ENCODE peak calls at places on chromosomes 1 and 21, in six cellular contexts. G is effector CD8-positive, alpha-beta T cell; L is Right ventricle myocardium inferior; K is HFFc6; H is PC-9; R is NCI-H1105. Z is an unnamed sample.
A peak's percentile ranks its signal among the peaks of the same experiment; 100 is the strongest.

GRCh38 chr1:58441699-58442098 is 104.8 kb downstream of the OMA1 start:
- DNase-seq in G (no peak), L (no peak), K (no peak), H (no peak), R (no peak), Z (no peak)

GRCh38 chr1:31562707-31563360 is 13.5 kb upstream of the TINAGL1 start:
- DNase-seq in G (no peak), L (no peak), K (peak; percentile 51), H (peak; percentile 76), R (no peak), Z (no peak)

GRCh38 chr1:78323311-78323710 is 167.5 kb upstream of the PTGFR start:
- DNase-seq in G (no peak), L (no peak), K (peak; percentile 49), H (no peak), R (no peak), Z (no peak)

GRCh38 chr1:183461350-183461749 is 10.9 kb upstream of the SMG7 start:
- DNase-seq in G (no peak), L (peak; percentile 34), K (no peak), H (peak; percentile 72), R (no peak), Z (no peak)

GRCh38 chr1:59604191-59604590 is 210.6 kb upstream of the HOOK1 start:
- DNase-seq in G (no peak), L (no peak), K (no peak), H (no peak), R (no peak), Z (peak; percentile 12)

GRCh38 chr1:238485906-238486219 is 595.1 kb upstream of the ZP4 start:
- DNase-seq in G (no peak), L (no peak), K (no peak), H (peak; percentile 3), R (no peak), Z (no peak)

GRCh38 chr1:229001467-229001866 is 266.2 kb downstream of the RHOU start:
- DNase-seq in G (no peak), L (no peak), K (no peak), H (no peak), R (no peak), Z (no peak)

GRCh38 chr1:230270940-230271325 is 155.2 kb downstream of the PGBD5 start:
- DNase-seq in G (no peak), L (peak; percentile 18), K (no peak), H (no peak), R (peak; percentile 48), Z (no peak)

GRCh38 chr1:41533731-41534080 is 49.2 kb upstream of the EDN2 start:
- DNase-seq in G (no peak), L (no peak), K (no peak), H (no peak), R (no peak), Z (no peak)

GRCh38 chr21:26067836-26068401 is 102.7 kb downstream of the APP start:
- DNase-seq in G (no peak), L (no peak), K (no peak), H (no peak), R (no peak), Z (no peak)

GRCh38 chr1:197137322-197137721 is 9.1 kb downstream of the ASPM start:
- DNase-seq in G (no peak), L (no peak), K (no peak), H (no peak), R (no peak), Z (no peak)

GRCh38 chr1:100347009-100347966 is 5.0 kb upstream of the CDC14A start:
- DNase-seq in G (no peak), L (no peak), K (no peak), H (no peak), R (no peak), Z (no peak)

GRCh38 chr1:221344693-221345092 is 397.2 kb downstream of the DUSP10 start:
- DNase-seq in G (no peak), L (no peak), K (peak; percentile 36), H (no peak), R (no peak), Z (peak; percentile 12)

GRCh38 chr1:75550559-75550958 is 60.4 kb downstream of the SLC44A5 start:
- DNase-seq in G (no peak), L (no peak), K (no peak), H (no peak), R (no peak), Z (no peak)

GRCh38 chr1:108706643-108707042 is 6.1 kb upstream of the FNDC7 start:
- DNase-seq in G (no peak), L (no peak), K (no peak), H (no peak), R (no peak), Z (no peak)

GRCh38 chr21:34592120-34592561 is 22.8 kb downstream of the RCAN1 start:
- DNase-seq in G (no peak), L (peak; percentile 75), K (no peak), H (no peak), R (no peak), Z (peak; percentile 69)

GRCh38 chr1:191343816-191344215 is 814.4 kb upstream of the RGS18 start:
- DNase-seq in G (no peak), L (no peak), K (no peak), H (no peak), R (no peak), Z (peak; percentile 2)

GRCh38 chr1:186236921-186237320 is 138.1 kb downstream of the TPR start:
- DNase-seq in G (no peak), L (no peak), K (peak; percentile 91), H (peak; percentile 43), R (no peak), Z (peak; percentile 75)

GRCh38 chr1:20921285-20921684 is 134.2 kb upstream of the HP1BP3 start:
- DNase-seq in G (no peak), L (no peak), K (no peak), H (no peak), R (no peak), Z (no peak)

GRCh38 chr21:42970946-42971653 is 3.3 kb upstream of the PKNOX1 start:
- DNase-seq in G (no peak), L (no peak), K (no peak), H (no peak), R (no peak), Z (no peak)

GRCh38 chr1:87167855-87168630 is 160.6 kb upstream of the LMO4 start:
- DNase-seq in G (no peak), L (no peak), K (no peak), H (no peak), R (no peak), Z (no peak)

GRCh38 chr1:170670751-170671628 is 7.1 kb downstream of the PRRX1 start:
- DNase-seq in G (no peak), L (peak; percentile 76), K (no peak), H (no peak), R (no peak), Z (no peak)

GRCh38 chr1:62038594-62039284 is 155.9 kb upstream of the L1TD1 start:
- DNase-seq in G (no peak), L (no peak), K (no peak), H (no peak), R (no peak), Z (no peak)

Z was measured in AG08396.